ENCODE peak calls at places on chromosomes 3 and 15, in eight cellular contexts. Q is IMR-90, G is adrenal gland, X is H1, F is esophagus squamous epithelium, P is body of pancreas, H is NB4, K is stomach. N is an unnamed sample.

GRCh38 chr3:39148116-39149058 is 5.0 kb downstream of the CSRNP1 start:
- DNase-seq in P (no peak), X (no peak), H (peak; percentile 74), K (no peak), Q (peak; percentile 75), F (no peak), G (no peak), N (peak; percentile 82)

GRCh38 chr3:131549340-131549739 is 46.6 kb upstream of the MRPL3 start:
- DNase-seq in P (no peak), F (no peak), Q (no peak), H (peak; percentile 25), G (no peak), K (no peak), X (no peak), N (no peak)

GRCh38 chr3:40800343-40800742 is 275.6 kb downstream of the ZNF621 start:
- DNase-seq in Q (peak; percentile 15), K (no peak), G (peak; percentile 77), H (peak; percentile 64), X (peak; percentile 31), F (no peak), P (no peak), N (no peak)

GRCh38 chr15:52795464-52796227 is 5.5 kb upstream of the ONECUT1 start:
- DNase-seq in P (no peak), H (no peak), G (no peak), F (no peak), Q (no peak), K (no peak), X (no peak), N (no peak)

GRCh38 chr3:13268961-13269391 is 151.1 kb downstream of the NUP210 start:
- DNase-seq in X (no peak), G (no peak), F (no peak), H (no peak), P (no peak), Q (no peak), K (no peak), N (no peak)

GRCh38 chr3:167895684-167896083 is 160.2 kb downstream of the SERPINI1 start:
- DNase-seq in H (no peak), F (no peak), K (no peak), Q (no peak), G (no peak), X (no peak), P (no peak), N (no peak)

GRCh38 chr3:14886101-14886500 is 61.3 kb upstream of the NR2C2 start:
- DNase-seq in F (no peak), K (no peak), P (no peak), X (no peak), G (no peak), Q (no peak), H (no peak), N (no peak)

GRCh38 chr3:147393261-147393964 is 12.9 kb downstream of the ZIC4 start:
- DNase-seq in Q (no peak), F (no peak), G (no peak), X (no peak), H (no peak), P (no peak), K (no peak), N (no peak)

GRCh38 chr15:57994468-57995154 is 70.9 kb downstream of the ALDH1A2 start:
- DNase-seq in F (no peak), Q (no peak), P (no peak), K (no peak), X (no peak), H (no peak), G (no peak), N (no peak)

GRCh38 chr15:58438956-58439355 is 7.2 kb downstream of the LIPC start:
- DNase-seq in Q (peak; percentile 46), G (no peak), F (no peak), X (no peak), K (no peak), P (peak; percentile 46), H (peak; percentile 85), N (no peak)

GRCh38 chr15:24877174-24877573 is 77.6 kb upstream of the SNRPN start:
- DNase-seq in P (no peak), G (no peak), F (no peak), X (no peak), Q (peak; percentile 21), H (peak; percentile 2), K (no peak), N (no peak)

GRCh38 chr15:77654975-77655374 is 22.3 kb upstream of the LINGO1 start:
- DNase-seq in P (no peak), K (no peak), F (no peak), Q (no peak), G (no peak), X (no peak), H (peak; percentile 40), N (no peak)

GRCh38 chr3:71785594-71786472 is 885 bp upstream of the PROK2 start:
- DNase-seq in Q (no peak), F (no peak), G (no peak), P (no peak), H (no peak), K (no peak), X (no peak), N (no peak)

GRCh38 chr3:127791221-127791913 is 30.9 kb downstream of the MGLL start:
- DNase-seq in F (no peak), K (peak; percentile 35), P (no peak), G (no peak), H (peak; percentile 38), X (no peak), Q (peak; percentile 90), N (no peak)

GRCh38 chr3:189981668-189982067 is 139.0 kb downstream of the P3H2 start:
- DNase-seq in H (no peak), K (no peak), P (no peak), Q (peak; percentile 89), X (no peak), G (peak; percentile 86), F (no peak), N (no peak)

GRCh38 chr15:27222479-27222878 is 251.5 kb downstream of the GABRG3 start:
- DNase-seq in Q (no peak), X (no peak), H (no peak), P (no peak), K (no peak), G (no peak), F (no peak), N (peak; percentile 43)

GRCh38 chr15:78049691-78050440 is 27.6 kb downstream of the TBC1D2B start:
- DNase-seq in G (no peak), Q (peak; percentile 91), X (no peak), P (no peak), K (no peak), H (peak; percentile 98), F (no peak), N (no peak)

GRCh38 chr3:194265505-194265892 is 85.6 kb downstream of the CPN2 start:
- DNase-seq in K (peak; percentile 81), H (no peak), G (peak; percentile 87), Q (peak; percentile 93), X (no peak), F (no peak), P (peak; percentile 61), N (peak; percentile 73)

GRCh38 chr3:18679226-18679625 is 254.1 kb upstream of the SATB1 start:
- DNase-seq in Q (no peak), G (no peak), F (no peak), H (no peak), K (no peak), P (no peak), X (no peak), N (no peak)

GRCh38 chr15:63913786-63914185 is 80.0 kb upstream of the HERC1 start:
- DNase-seq in F (no peak), G (no peak), H (no peak), Q (no peak), P (no peak), K (no peak), X (no peak), N (no peak)

GRCh38 chr15:63372018-63372705 is 9.5 kb downstream of the CA12 start:
- DNase-seq in G (peak; percentile 28), K (no peak), X (no peak), F (no peak), P (no peak), H (peak; percentile 97), Q (peak; percentile 98), N (peak; percentile 93)

GRCh38 chr3:39814007-39814406 is 4.6 kb downstream of the MYRIP start:
- DNase-seq in K (peak; percentile 68), F (no peak), H (no peak), G (no peak), X (no peak), P (peak; percentile 24), Q (no peak), N (no peak)

GRCh38 chr3:129230311-129231019 is 18.9 kb upstream of the COPG1 start:
- DNase-seq in X (no peak), F (no peak), P (no peak), K (no peak), H (peak; percentile 66), Q (peak; percentile 90), G (peak; percentile 77), N (no peak)

DNA sequence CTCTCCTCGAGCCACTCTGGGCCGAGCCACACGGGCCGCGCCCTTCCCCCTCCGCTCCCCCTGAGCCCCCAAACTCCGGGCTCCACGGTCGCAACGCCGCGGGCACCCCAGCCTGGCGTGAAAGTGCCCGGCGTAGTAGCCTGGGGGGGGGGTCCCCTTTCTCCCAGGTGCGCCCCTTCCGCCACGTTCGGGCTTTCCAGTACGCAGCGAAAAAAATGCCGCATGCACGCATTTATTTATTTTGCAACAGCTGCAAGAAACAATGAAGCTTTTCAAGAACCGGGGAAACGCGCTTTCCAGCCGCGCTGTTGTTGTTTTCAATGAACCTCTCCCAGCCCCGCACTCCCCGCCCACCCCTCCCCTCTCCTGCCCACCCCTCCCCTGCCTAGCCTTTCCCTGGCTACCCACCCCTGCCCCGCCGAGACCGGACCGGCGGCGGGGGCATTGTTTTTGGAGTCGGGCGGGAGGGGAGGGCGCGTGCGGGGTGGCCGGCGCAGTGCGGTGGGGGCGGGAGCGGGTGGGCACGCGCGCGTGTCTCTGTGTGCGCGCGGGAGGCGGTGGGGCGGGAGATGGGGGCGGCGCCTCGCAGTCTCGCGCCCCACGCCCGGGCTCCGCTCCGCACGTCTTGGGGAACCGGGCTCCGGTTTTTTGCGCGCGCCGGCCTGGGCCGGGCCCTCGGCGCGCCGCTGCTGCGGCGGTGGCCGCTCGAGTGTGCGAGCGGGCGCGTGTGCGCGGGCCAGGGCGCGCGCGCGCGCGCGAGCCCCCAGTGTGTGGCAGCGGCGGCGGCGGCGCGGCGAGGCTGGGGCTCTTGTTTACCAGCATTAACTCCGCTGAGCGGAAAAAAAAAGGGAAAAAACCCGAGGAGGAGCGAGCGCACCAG is at the start of gene IGF1R:
- DNase-seq in P (peak; percentile 89), X (no peak), K (peak; percentile 89), G (peak; percentile 86), F (peak; percentile 25), H (peak; percentile 93), Q (peak; percentile 88), N (peak; percentile 95)
- TF ChIP-seq POLR2A in P (no peak), X (no peak), K (no peak), G (peak; percentile 83), F (no peak), H (peak; percentile 38), Q (no peak), N (no peak)

GRCh38 chr3:134978658-134979057 is 183.6 kb downstream of the EPHB1 start:
- DNase-seq in G (no peak), Q (no peak), F (no peak), K (no peak), X (no peak), P (no peak), H (no peak), N (no peak)
- TF ChIP-seq CTCF in G (no peak), Q (no peak), F (no peak), K (no peak), X (peak; percentile 27), P (no peak), H (no peak), N (no peak)

GRCh38 chr3:195440379-195440778 is 2.4 kb downstream of the ACAP2 start:
- DNase-seq in Q (no peak), K (no peak), H (no peak), P (no peak), G (no peak), X (no peak), F (no peak), N (no peak)
- H3K4me3 ChIP-seq in Q (no peak overlapping the region), K (no peak overlapping the region), H (peak overlapping the region; percentile 86), P (no peak overlapping the region), G (no peak overlapping the region), X (no peak overlapping the region), F (no peak overlapping the region), N (no peak overlapping the region)

GRCh38 chr15:85955501-85956391 is 123.9 kb upstream of the AGBL1 start:
- DNase-seq in H (no peak), F (no peak), P (no peak), X (no peak), K (no peak), G (no peak), Q (no peak), N (no peak)
- TF ChIP-seq POLR2A in H (no peak), F (no peak), P (no peak), X (no peak), K (no peak), G (no peak), Q (no peak), N (no peak)